ENCODE peak calls at places on chromosomes 7 and 10, in four cellular contexts. M is H1, C is GM12878, J is GM12891. W is an unnamed sample.

GRCh38 chr7:78770422-78771410 is 682.8 kb downstream of the MAGI2 start:
- DNase-seq in M (peak; percentile 66), C (no peak), J (no peak), W (no peak)

GRCh38 chr7:41709621-41710020 is 6.7 kb upstream of the INHBA start:
- DNase-seq in M (no peak), C (no peak), J (no peak), W (no peak)

GRCh38 chr7:15920953-15921352 is 234.5 kb upstream of the MEOX2 start:
- DNase-seq in M (no peak), C (no peak), J (no peak), W (no peak)

GRCh38 chr7:100563100-100563564 is 10.6 kb downstream of the SAP25 start:
- DNase-seq in M (no peak), C (no peak), J (no peak), W (no peak)

GRCh38 chr7:7820939-7821338 is 102.5 kb upstream of the RPA3 start:
- DNase-seq in M (no peak), C (peak; percentile 77), J (no peak), W (no peak)

GRCh38 chr10:123808873-123809272 is 82.7 kb downstream of the CPXM2 start:
- DNase-seq in M (no peak), C (no peak), J (no peak), W (no peak)

GRCh38 chr10:117345143-117345542 is 30.1 kb downstream of the PDZD8 start:
- DNase-seq in M (no peak), C (no peak), J (no peak), W (no peak)

GRCh38 chr10:87861566-87861952 is 1.8 kb downstream of the KLLN start:
- DNase-seq in M (no peak), C (peak; percentile 47), J (peak; percentile 18), W (peak; percentile 20)

GRCh38 chr10:24390746-24391145 is 181.8 kb downstream of the KIAA1217 start:
- DNase-seq in M (no peak), C (no peak), J (no peak), W (no peak)

GRCh38 chr7:51235593-51236313 is 80.9 kb downstream of the COBL start:
- DNase-seq in M (no peak), C (no peak), J (no peak), W (no peak)

GRCh38 chr10:100307716-100308115 is 21.2 kb upstream of the BLOC1S2 start:
- DNase-seq in M (no peak), C (no peak), J (no peak), W (no peak)

GRCh38 chr7:152436279-152437147 is 710 bp upstream of the KMT2C start:
- DNase-seq in M (peak; percentile 97), C (no peak), J (peak; percentile 79), W (peak; percentile 79)
- TF ChIP-seq POLR2A in M (no peak), C (peak; percentile 72), J (no peak), W (peak; percentile 54)

GRCh38 chr7:5420841-5421625 is 2.6 kb downstream of the TNRC18 start:
- DNase-seq in M (peak; percentile 71), C (no peak), J (no peak), W (no peak)
- TF ChIP-seq TAF1 in M (no peak), C (no peak), J (no peak), W (no peak)

GRCh38 chr10:43204394-43204942 is 62.4 kb downstream of the RASGEF1A start:
- DNase-seq in M (no peak), C (no peak), J (peak; percentile 11), W (no peak)

GRCh38 chr10:43206391-43207235 is 60.3 kb downstream of the RASGEF1A start:
- DNase-seq in M (no peak), C (no peak), J (peak; percentile 9), W (peak; percentile 11)

GRCh38 chr10:43203491-43204393 is 63.1 kb downstream of the RASGEF1A start:
- DNase-seq in M (peak; percentile 96), C (no peak), J (peak; percentile 59), W (peak; percentile 32)

GRCh38 chr10:43205681-43206390 is 61.0 kb downstream of the RASGEF1A start:
- DNase-seq in M (peak; percentile 40), C (no peak), J (peak; percentile 9), W (peak; percentile 9)

DNA sequence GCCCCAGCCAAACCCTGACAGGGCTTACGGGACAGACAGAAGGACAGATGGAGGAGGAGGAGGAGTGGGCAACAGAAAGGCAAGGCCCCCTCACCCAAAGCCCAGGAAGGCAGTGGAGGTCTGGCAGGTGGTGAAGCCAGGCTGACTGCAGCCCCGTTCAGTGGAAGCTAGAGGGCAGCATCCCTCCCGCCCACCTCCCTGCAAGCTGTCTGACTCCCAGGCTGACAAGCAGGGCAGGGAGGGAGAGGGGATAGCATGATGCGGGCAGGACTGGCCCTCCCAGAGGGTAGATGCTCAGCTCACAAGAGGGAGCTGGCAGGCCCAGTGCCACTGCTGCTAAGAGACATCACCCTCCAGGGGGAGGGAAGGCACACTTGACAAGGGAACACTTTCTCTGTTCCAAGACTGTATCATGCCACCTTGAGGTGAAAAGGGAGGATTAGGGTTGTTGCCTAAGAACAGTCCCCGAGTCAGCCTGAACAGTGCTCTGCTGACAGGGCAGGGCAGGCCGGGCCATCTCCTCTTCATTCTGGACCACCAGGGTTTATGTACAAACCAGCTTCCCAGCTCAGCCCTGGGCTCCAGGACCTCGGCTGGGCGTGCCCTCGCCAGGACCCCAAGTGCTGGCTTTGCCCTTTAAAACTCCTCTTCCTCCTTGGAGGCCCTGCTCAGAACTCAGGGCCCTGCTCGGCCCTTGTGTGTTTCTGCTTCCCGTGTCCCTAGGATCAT is 61.8 kb downstream of the RASGEF1A start:
- DNase-seq in M (peak; percentile 74), C (peak; percentile 11), J (peak; percentile 77), W (peak; percentile 67)
- TF ChIP-seq POLR2AphosphoS5 in M (no peak), C (no peak), J (no peak), W (no peak)

GRCh38 chr7:47948096-47948790 is at the start of gene PKD1L1:
- DNase-seq in M (no peak), C (no peak), J (no peak), W (no peak)
- TF ChIP-seq POLR2A in M (no peak), C (no peak), J (no peak), W (no peak)

GRCh38 chr10:110313674-110314073 is 9.0 kb upstream of the SMNDC1 start:
- DNase-seq in M (no peak), C (no peak), J (no peak), W (no peak)

GRCh38 chr10:110321869-110322620 is 17.3 kb upstream of the SMNDC1 start:
- DNase-seq in M (no peak), C (no peak), J (no peak), W (no peak)

GRCh38 chr10:110312206-110312605 is 7.5 kb upstream of the SMNDC1 start:
- DNase-seq in M (no peak), C (no peak), J (no peak), W (no peak)

GRCh38 chr10:110323503-110323902 is 18.8 kb upstream of the SMNDC1 start:
- DNase-seq in M (no peak), C (no peak), J (no peak), W (no peak)

DNA sequence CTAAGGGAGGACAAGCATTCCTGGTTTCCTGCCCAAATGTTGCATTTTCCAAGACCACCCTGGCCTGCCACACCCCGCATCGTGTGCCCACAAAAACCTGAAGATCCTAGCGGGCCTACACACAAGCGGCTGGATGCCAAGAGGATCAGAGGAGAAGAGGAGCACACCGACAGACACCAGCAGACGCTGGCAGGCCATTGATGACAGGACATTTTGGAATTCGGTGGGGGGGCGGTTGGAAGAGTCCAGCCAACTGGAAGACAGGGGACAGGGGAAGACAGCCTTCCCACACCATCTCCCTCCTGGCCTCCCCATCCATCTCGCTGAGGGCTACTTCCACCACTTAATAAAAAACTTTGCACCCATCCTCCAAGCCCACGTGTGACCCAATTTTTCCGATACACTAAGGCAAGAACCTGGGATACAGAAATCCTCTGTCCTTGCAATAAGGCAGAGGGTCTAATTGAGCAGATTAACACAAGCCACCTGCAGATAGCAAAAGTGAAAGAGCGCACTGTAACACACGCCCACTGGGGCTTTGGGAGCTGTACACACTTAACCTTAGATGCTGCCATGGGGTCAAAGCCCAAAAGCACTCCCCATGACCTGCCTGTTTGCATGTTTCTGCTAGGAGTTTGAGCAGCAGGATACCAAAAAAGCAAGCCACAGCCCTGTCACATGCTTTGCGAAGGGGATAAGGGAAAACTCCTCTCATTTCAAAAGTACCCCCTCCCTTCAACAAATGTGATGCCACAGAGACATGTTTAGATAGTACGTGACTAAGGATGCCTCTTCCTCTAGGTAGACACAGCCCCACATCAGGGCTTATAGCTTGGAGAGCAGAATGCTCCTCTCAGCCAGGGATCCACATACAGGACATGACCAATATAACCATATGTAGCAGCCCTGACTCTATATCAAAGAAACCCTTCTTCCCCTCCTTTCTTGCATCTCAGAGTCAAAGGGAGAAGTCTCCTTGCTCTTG is 13.4 kb upstream of the SMNDC1 start:
- DNase-seq in M (no peak), C (no peak), J (no peak), W (no peak)
- TF ChIP-seq TAF1 in M (no peak), C (no peak), J (no peak), W (no peak)

W was measured in GM12892.